ENCODE peak calls at places on chromosomes 1 and 21, in seven cellular contexts. P is GM23338; N is CD8-positive, alpha-beta T cell; O is hepatocyte; G is nephron progenitor cell; H is Caco-2; E is fibroblast of mammary gland. B is an unnamed sample.

GRCh38 chr1:2391034-2391384 is 345 bp downstream of the MORN1 start:
- DNase-seq in P (peak), N (no peak), O (peak), G (peak), H (no peak), E (peak), B (no peak)

GRCh38 chr1:20325844-20326323 is 35.2 kb downstream of the VWA5B1 start:
- DNase-seq in P (no peak), N (no peak), O (no peak), G (no peak), H (no peak), E (peak), B (no peak)

GRCh38 chr1:28236656-28237331 is 870 bp downstream of the ATP5IF1 start:
- DNase-seq in P (peak), N (no peak), O (no peak), G (no peak), H (no peak), E (no peak), B (no peak)

GRCh38 chr1:6373961-6374720 is 19.4 kb downstream of the ACOT7 start:
- DNase-seq in P (no peak), N (no peak), O (no peak), G (no peak), H (no peak), E (no peak), B (no peak)

GRCh38 chr1:79079770-79080169 is 73.2 kb upstream of the ADGRL4 start:
- DNase-seq in P (peak), N (no peak), O (peak), G (peak), H (no peak), E (peak), B (no peak)

GRCh38 chr21:42121792-42122191 is 50.7 kb downstream of the UMODL1 start:
- DNase-seq in P (no peak), N (no peak), O (no peak), G (no peak), H (no peak), E (no peak), B (no peak)

GRCh38 chr1:208201241-208201640 is 42.9 kb downstream of the PLXNA2 start:
- DNase-seq in P (no peak), N (no peak), O (peak), G (no peak), H (peak), E (peak), B (no peak)

GRCh38 chr1:36653850-36654249 is 171.1 kb upstream of the CSF3R start:
- DNase-seq in P (no peak), N (no peak), O (no peak), G (no peak), H (no peak), E (peak), B (no peak)

GRCh38 chr1:164180824-164181223 is 378.2 kb upstream of the PBX1 start:
- DNase-seq in P (no peak), N (no peak), O (no peak), G (no peak), H (no peak), E (no peak), B (no peak)

GRCh38 chr1:40379785-40380452 is 6.4 kb downstream of the SMAP2 start:
- DNase-seq in P (no peak), N (no peak), O (no peak), G (no peak), H (no peak), E (peak), B (no peak)

GRCh38 chr1:72918939-72919338 is 636.6 kb upstream of the NEGR1 start:
- DNase-seq in P (no peak), N (no peak), O (no peak), G (no peak), H (no peak), E (no peak), B (no peak)

GRCh38 chr1:59124166-59124565 is 172.7 kb upstream of the FGGY start:
- DNase-seq in P (no peak), N (no peak), O (no peak), G (no peak), H (no peak), E (peak), B (no peak)

GRCh38 chr1:34786521-34787325 is 5.7 kb downstream of the GJB3 start:
- DNase-seq in P (peak), N (peak), O (peak), G (peak), H (peak), E (peak), B (peak)

GRCh38 chr1:34784751-34785221 is 3.8 kb downstream of the GJB3 start:
- DNase-seq in P (no peak), N (no peak), O (no peak), G (no peak), H (no peak), E (no peak), B (no peak)

GRCh38 chr1:34785231-34785874 is 4.3 kb downstream of the GJB3 start:
- DNase-seq in P (no peak), N (no peak), O (no peak), G (no peak), H (no peak), E (no peak), B (no peak)

GRCh38 chr1:34785875-34786470 is 5.0 kb downstream of the GJB3 start:
- DNase-seq in P (no peak), N (no peak), O (no peak), G (no peak), H (no peak), E (no peak), B (no peak)

DNA sequence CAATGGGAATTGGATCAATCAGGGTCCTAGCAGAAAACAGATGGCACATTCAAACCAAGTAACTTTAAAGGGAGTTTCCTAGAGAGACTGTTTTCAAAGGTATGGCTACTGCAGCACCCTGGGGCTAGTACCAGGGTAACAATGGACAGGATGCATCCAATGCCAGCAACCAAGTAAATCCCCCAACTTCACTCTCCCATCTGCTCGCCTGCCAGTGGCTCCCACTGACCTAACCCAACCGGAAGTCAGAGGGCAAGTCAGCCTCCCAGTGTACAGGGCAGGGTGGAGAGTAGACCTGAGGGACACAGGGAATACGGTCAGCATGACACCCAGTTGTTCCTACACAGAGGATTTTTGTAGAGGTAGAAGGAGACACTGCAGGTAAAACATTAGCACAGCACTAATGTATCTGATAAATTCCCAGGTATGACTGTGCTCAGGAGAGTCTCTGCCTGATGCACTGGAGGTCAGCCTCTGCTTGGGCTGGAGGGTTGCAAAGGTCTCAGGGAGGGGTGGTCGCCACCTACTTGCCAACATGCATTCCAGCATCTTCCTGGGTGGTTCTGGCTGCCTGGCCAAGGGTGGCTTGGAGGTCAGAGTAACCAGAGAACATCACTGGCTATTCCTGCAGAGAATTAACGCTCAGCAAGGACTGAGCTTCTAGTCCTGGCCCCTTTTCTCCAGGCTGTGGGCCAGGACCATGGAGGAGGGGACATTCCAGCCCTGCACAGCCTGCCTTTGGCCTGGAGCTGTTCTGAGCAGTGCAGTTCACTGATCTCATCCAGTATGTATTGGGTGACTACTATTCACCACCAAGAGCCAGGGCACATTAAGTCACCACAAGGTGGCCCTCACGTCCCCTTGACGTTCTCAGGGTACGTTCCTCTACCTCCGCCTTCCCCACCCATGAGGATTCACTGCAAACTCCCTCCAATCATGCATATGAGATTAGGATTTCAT is 5.1 kb upstream of the GJA4 start:
- DNase-seq in P (peak), N (no peak), O (no peak), G (no peak), H (no peak), E (peak), B (no peak)
- TF ChIP-seq CTCF in P (peak), N (no peak), O (no peak), G (no peak), H (no peak), E (peak), B (no peak)

DNA sequence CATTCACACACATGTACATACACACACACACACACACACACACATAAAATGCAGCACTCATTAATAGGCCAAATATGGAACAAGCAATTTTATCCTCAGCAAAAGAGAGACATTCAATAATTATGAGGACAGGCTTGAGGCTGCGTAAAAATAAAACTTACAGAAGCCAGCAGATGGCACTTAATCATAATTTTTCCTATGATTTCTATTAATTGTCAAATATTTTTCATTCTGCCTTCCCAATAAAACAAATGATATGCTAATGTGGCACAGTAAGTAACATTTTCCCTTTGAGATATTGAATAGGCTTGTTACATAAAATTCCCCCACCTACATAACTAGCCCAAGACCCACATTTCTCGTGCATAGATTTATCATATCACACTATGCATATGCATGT is 55.4 kb upstream of the PTGFRN start:
- DNase-seq in P (no peak), N (no peak), O (no peak), G (no peak), H (no peak), E (peak), B (no peak)
- TF ChIP-seq CTCF in P (no peak), N (no peak), O (no peak), G (no peak), H (no peak), E (no peak), B (no peak)

GRCh38 chr21:45026833-45027232 is 47.5 kb upstream of the ADARB1 start:
- DNase-seq in P (no peak), N (no peak), O (peak), G (no peak), H (no peak), E (no peak), B (no peak)
- TF ChIP-seq CTCF in P (no peak), N (no peak), O (no peak), G (peak), H (no peak), E (no peak), B (no peak)

GRCh38 chr1:198556969-198557368 is 16.5 kb upstream of the ATP6V1G3 start:
- DNase-seq in P (no peak), N (peak), O (no peak), G (no peak), H (no peak), E (no peak), B (no peak)

GRCh38 chr1:198548890-198549289 is 8.4 kb upstream of the ATP6V1G3 start:
- DNase-seq in P (no peak), N (no peak), O (no peak), G (no peak), H (no peak), E (no peak), B (no peak)

GRCh38 chr1:198558402-198558801 is 17.9 kb upstream of the ATP6V1G3 start:
- DNase-seq in P (no peak), N (no peak), O (no peak), G (no peak), H (no peak), E (no peak), B (no peak)

GRCh38 chr1:198549863-198550262 is 9.4 kb upstream of the ATP6V1G3 start:
- DNase-seq in P (no peak), N (no peak), O (no peak), G (no peak), H (no peak), E (no peak), B (no peak)

GRCh38 chr1:198553017-198553416 is 12.5 kb upstream of the ATP6V1G3 start:
- DNase-seq in P (no peak), N (no peak), O (no peak), G (no peak), H (no peak), E (no peak), B (no peak)
- TF ChIP-seq CTCF in P (peak), N (no peak), O (no peak), G (no peak), H (no peak), E (no peak), B (no peak)

GRCh38 chr1:87120779-87121178 is 206.3 kb downstream of the HS2ST1 start:
- DNase-seq in P (peak), N (no peak), O (no peak), G (no peak), H (peak), E (no peak), B (no peak)
- TF ChIP-seq CTCF in P (peak), N (no peak), O (peak), G (no peak), H (no peak), E (peak), B (peak)

DNA sequence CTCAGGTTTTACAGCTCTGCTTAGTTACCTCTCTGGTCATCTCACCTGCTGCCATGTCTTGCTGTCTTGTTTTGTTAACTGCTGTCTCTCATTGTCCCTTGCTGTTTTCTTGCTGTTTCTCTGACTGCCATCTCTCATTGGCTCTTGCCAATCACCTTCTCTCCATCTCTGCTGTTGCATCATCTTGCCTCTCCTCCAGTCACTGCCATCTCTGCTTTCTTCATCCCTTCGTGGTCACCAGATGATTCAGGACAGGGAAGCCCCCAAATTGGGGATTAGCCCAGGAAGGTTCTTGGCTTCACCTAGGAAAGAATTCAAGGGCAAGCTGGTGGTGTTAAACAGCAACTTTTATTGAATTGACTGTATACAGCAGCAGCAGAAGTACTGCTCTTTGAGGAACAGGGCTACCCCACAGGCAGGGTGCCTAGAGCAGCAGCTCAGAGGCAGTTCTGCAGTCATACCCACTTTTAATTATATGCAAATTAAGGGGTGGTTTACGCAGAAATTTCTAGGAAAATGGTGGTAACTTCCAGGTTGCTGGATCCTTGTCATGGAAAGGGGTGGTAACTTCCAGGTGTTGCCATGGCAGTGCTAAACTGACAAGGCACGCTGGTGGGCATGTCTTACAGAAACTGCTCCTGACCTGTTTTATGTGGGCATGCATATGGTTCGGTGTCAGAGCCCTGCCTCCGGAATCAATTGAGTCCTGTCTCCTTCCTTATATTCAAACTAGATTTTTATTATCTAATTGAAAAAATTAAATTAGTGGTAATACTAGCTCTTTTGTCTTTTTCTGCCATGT is 33.4 kb downstream of the SUCO start:
- DNase-seq in P (peak), N (no peak), O (no peak), G (no peak), H (no peak), E (peak), B (no peak)
- TF ChIP-seq CTCF in P (no peak), N (no peak), O (no peak), G (no peak), H (no peak), E (no peak), B (no peak)